ENCODE peak calls at places on chromosome 12, in eight cellular contexts. P, E, I, Q, L, C, R and W are unnamed samples.

GRCh38 chr12:93766802-93767523 is 89.8 kb downstream of the CRADD start:
- DNase-seq in I (no peak), R (no peak), Q (peak; percentile 65), C (peak; percentile 29), P (peak; percentile 34), L (no peak), E (peak; percentile 60), W (peak; percentile 41)

GRCh38 chr12:6200266-6201198 is at the start of gene CD9:
- DNase-seq in P (peak; percentile 76), C (peak; percentile 70), I (no peak), Q (peak; percentile 49), L (no peak), R (peak; percentile 80), E (no peak), W (peak; percentile 84)

GRCh38 chr12:29429999-29430698 is 49.2 kb upstream of the ERGIC2 start:
- DNase-seq in L (no peak), I (no peak), R (no peak), C (no peak), Q (no peak), E (no peak), P (no peak), W (no peak)

GRCh38 chr12:79884401-79885006 is 50.4 kb downstream of the PPP1R12A start:
- DNase-seq in Q (no peak), R (no peak), L (no peak), E (no peak), I (no peak), C (no peak), P (no peak), W (no peak)

GRCh38 chr12:56645201-56645716 is 525 bp downstream of the ATP5F1B start:
- DNase-seq in R (no peak), I (no peak), P (no peak), L (no peak), C (peak; percentile 60), Q (peak; percentile 6), E (no peak), W (no peak)

GRCh38 chr12:53683494-53683893 is 7.6 kb upstream of the ATP5MC2 start:
- DNase-seq in E (no peak), C (no peak), Q (no peak), R (no peak), P (no peak), I (no peak), L (no peak), W (no peak)

GRCh38 chr12:132109741-132110140 is 34.4 kb downstream of the DDX51 start:
- DNase-seq in E (no peak), C (no peak), P (no peak), Q (no peak), L (no peak), R (no peak), I (no peak), W (no peak)

GRCh38 chr12:69602954-69603353 is 7.8 kb downstream of the LRRC10 start:
- DNase-seq in C (no peak), I (no peak), Q (no peak), E (no peak), P (no peak), R (no peak), L (no peak), W (no peak)

GRCh38 chr12:128507470-128507869 is 240.5 kb downstream of the TMEM132C start:
- DNase-seq in I (no peak), Q (no peak), L (no peak), P (no peak), R (no peak), E (no peak), C (no peak), W (no peak)

GRCh38 chr12:52171950-52172512 is 19.8 kb downstream of the KRT80 start:
- DNase-seq in E (no peak), L (no peak), Q (no peak), I (no peak), P (peak; percentile 28), R (no peak), C (peak; percentile 79), W (peak; percentile 50)

GRCh38 chr12:93167841-93168492 is 209.8 kb upstream of the NUDT4 start:
- DNase-seq in L (no peak), Q (peak; percentile 57), P (peak; percentile 35), I (no peak), C (no peak), R (no peak), E (no peak), W (no peak)

GRCh38 chr12:93180566-93180965 is 197.2 kb upstream of the NUDT4 start:
- DNase-seq in R (no peak), P (no peak), E (no peak), C (no peak), Q (no peak), I (no peak), L (no peak), W (no peak)

GRCh38 chr12:104738841-104739642 is 219.0 kb downstream of the SLC41A2 start:
- DNase-seq in R (no peak), Q (no peak), I (no peak), L (no peak), P (no peak), C (no peak), E (no peak), W (peak; percentile 75)

GRCh38 chr12:88420460-88420859 is 159.8 kb downstream of the KITLG start:
- DNase-seq in E (peak; percentile 72), I (no peak), P (no peak), L (no peak), C (no peak), Q (no peak), R (no peak), W (no peak)

GRCh38 chr12:118219772-118220171 is 83.8 kb downstream of the PEBP1 start:
- DNase-seq in I (no peak), R (no peak), C (no peak), P (no peak), Q (no peak), L (no peak), E (no peak), W (no peak)

GRCh38 chr12:64221656-64222010 is 463 bp downstream of the KICS2 start:
- DNase-seq in Q (peak; percentile 69), C (peak; percentile 91), L (peak; percentile 86), E (peak; percentile 53), R (peak; percentile 88), P (peak; percentile 83), I (peak; percentile 40), W (peak; percentile 95)

GRCh38 chr12:92602930-92603623 is 99.7 kb upstream of the PLEKHG7 start:
- DNase-seq in R (no peak), I (no peak), P (no peak), E (no peak), L (no peak), Q (no peak), C (no peak), W (no peak)

GRCh38 chr12:53219116-53219955 is 12.3 kb upstream of the ITGB7 start:
- DNase-seq in I (no peak), P (no peak), E (no peak), L (no peak), R (no peak), C (no peak), Q (no peak), W (no peak)

GRCh38 chr12:53380797-53381738 is 1.1 kb downstream of the SP1 start:
- DNase-seq in E (no peak), C (no peak), Q (no peak), L (no peak), R (peak; percentile 40), P (no peak), I (no peak), W (no peak)

GRCh38 chr12:72288436-72288835 is 16.3 kb downstream of the TRHDE start:
- DNase-seq in C (no peak), I (no peak), L (no peak), R (no peak), P (no peak), E (no peak), Q (no peak), W (no peak)

GRCh38 chr12:124593176-124593575 is 25.8 kb upstream of the NCOR2 start:
- DNase-seq in P (no peak), Q (no peak), R (no peak), C (no peak), I (no peak), L (no peak), E (no peak), W (no peak)

GRCh38 chr12:46533723-46534122 is 161.2 kb upstream of the SLC38A2 start:
- DNase-seq in R (no peak), Q (no peak), I (no peak), L (no peak), C (no peak), E (no peak), P (no peak), W (no peak)

GRCh38 chr12:21026302-21026701 is 104.7 kb upstream of the SLCO1B1 start:
- DNase-seq in R (no peak), P (no peak), L (no peak), I (no peak), E (no peak), C (no peak), Q (no peak), W (no peak)

GRCh38 chr12:68331500-68331868 is 678 bp downstream of the MDM1 start:
- DNase-seq in C (peak; percentile 12), R (no peak), I (no peak), E (no peak), Q (no peak), L (no peak), P (peak; percentile 13), W (no peak)

GRCh38 chr12:5073838-5074237 is 30.2 kb downstream of the KCNA5 start:
- DNase-seq in R (no peak), L (no peak), C (no peak), E (no peak), P (no peak), Q (no peak), I (no peak), W (no peak)

GRCh38 chr12:51335931-51336330 is 10.5 kb downstream of the CELA1 start:
- DNase-seq in P (no peak), L (no peak), R (no peak), Q (no peak), I (no peak), C (no peak), E (no peak), W (no peak)

GRCh38 chr12:59649203-59649602 is 53.4 kb downstream of the SLC16A7 start:
- DNase-seq in L (no peak), R (no peak), C (no peak), I (no peak), E (no peak), P (no peak), Q (no peak), W (no peak)

GRCh38 chr12:121839106-121839992 is 19.3 kb downstream of the HPD start:
- DNase-seq in I (peak; percentile 99), R (peak; percentile 100), L (peak; percentile 99), Q (peak; percentile 94), P (peak; percentile 99), C (peak; percentile 98), E (peak; percentile 94), W (peak; percentile 100)

GRCh38 chr12:104230704-104231103 is 15.1 kb downstream of the TXNRD1 start:
- DNase-seq in P (no peak), Q (no peak), L (no peak), R (no peak), I (no peak), E (no peak), C (no peak), W (no peak)

GRCh38 chr12:117036046-117036445 is 63.2 kb downstream of the TESC start:
- DNase-seq in I (no peak), Q (no peak), P (no peak), R (no peak), E (no peak), L (no peak), C (no peak), W (peak; percentile 35)

GRCh38 chr12:120142231-120142877 is 25.8 kb upstream of the RAB35 start:
- DNase-seq in L (no peak), C (no peak), E (no peak), P (no peak), I (no peak), R (no peak), Q (no peak), W (no peak)

GRCh38 chr12:42923564-42923963 is 334.0 kb upstream of the PRICKLE1 start:
- DNase-seq in R (no peak), C (no peak), I (no peak), L (no peak), P (no peak), Q (no peak), E (no peak), W (no peak)

GRCh38 chr12:50981319-50982239 is 29.2 kb downstream of the HIGD1C start:
- DNase-seq in Q (no peak), I (no peak), R (no peak), C (no peak), E (no peak), L (no peak), P (no peak), W (no peak)

GRCh38 chr12:5989621-5990020 is 44.6 kb upstream of the ANO2 start:
- DNase-seq in I (no peak), E (no peak), C (no peak), R (no peak), P (no peak), L (no peak), Q (no peak), W (no peak)